ENCODE peak calls at places on chromosomes 1 and 21, in six cellular contexts. Z, T, G, N, W and M are unnamed samples.

GRCh38 chr1:44677201-44677520 is 2.6 kb downstream of the ARMH1 start:
- DNase-seq in Z (no peak), T (no peak), G (no peak), N (no peak), W (no peak), M (no peak)

GRCh38 chr1:9231648-9232332 is 2.8 kb upstream of the H6PD start:
- DNase-seq in Z (no peak), T (no peak), G (no peak), N (no peak), W (no peak), M (no peak)

GRCh38 chr1:158362501-158362900 is 8.8 kb downstream of the CD1E start:
- DNase-seq in Z (no peak), T (no peak), G (no peak), N (no peak), W (no peak), M (no peak)

GRCh38 chr1:52056937-52057231 is 789 bp downstream of the BTF3L4 start:
- DNase-seq in Z (no peak), T (no peak), G (no peak), N (no peak), W (no peak), M (no peak)

GRCh38 chr1:94335950-94336349 is 82.2 kb upstream of the ABCD3 start:
- DNase-seq in Z (peak), T (no peak), G (peak), N (no peak), W (no peak), M (peak)

GRCh38 chr1:30450818-30451233 is 272.6 kb downstream of the MATN1 start:
- DNase-seq in Z (no peak), T (no peak), G (no peak), N (no peak), W (no peak), M (no peak)

GRCh38 chr1:84297546-84298244 is 3.8 kb upstream of the SAMD13 start:
- DNase-seq in Z (no peak), T (no peak), G (no peak), N (no peak), W (no peak), M (no peak)

GRCh38 chr1:3922201-3922725 is 22.2 kb upstream of the C1orf174 start:
- DNase-seq in Z (no peak), T (no peak), G (no peak), N (no peak), W (no peak), M (peak)

GRCh38 chr1:67836769-67837168 is 3.5 kb upstream of the GNG12 start:
- DNase-seq in Z (no peak), T (no peak), G (peak), N (no peak), W (no peak), M (no peak)

GRCh38 chr1:202122639-202123335 is at the start of gene GPR37L1:
- DNase-seq in Z (no peak), T (peak), G (no peak), N (no peak), W (no peak), M (peak)

GRCh38 chr1:64955093-64956066 is 11.0 kb downstream of the JAK1 start:
- DNase-seq in Z (peak), T (no peak), G (peak), N (no peak), W (no peak), M (no peak)

GRCh38 chr1:232707142-232707541 is 77.2 kb upstream of the SIPA1L2 start:
- DNase-seq in Z (no peak), T (no peak), G (peak), N (no peak), W (no peak), M (no peak)

GRCh38 chr1:45840704-45841103 is 37.3 kb downstream of the MAST2 start:
- DNase-seq in Z (no peak), T (no peak), G (no peak), N (no peak), W (no peak), M (no peak)

GRCh38 chr1:217425528-217425927 is 205.4 kb downstream of the GPATCH2 start:
- DNase-seq in Z (no peak), T (no peak), G (no peak), N (no peak), W (no peak), M (no peak)

GRCh38 chr1:91803847-91804545 is 82.0 kb downstream of the TGFBR3 start:
- DNase-seq in Z (peak), T (no peak), G (no peak), N (peak), W (no peak), M (no peak)

GRCh38 chr21:35273331-35273730 is 224.2 kb upstream of the RUNX1 start:
- DNase-seq in Z (peak), T (no peak), G (peak), N (no peak), W (no peak), M (no peak)

GRCh38 chr1:30879126-30879786 is 29.3 kb downstream of the SDC3 start:
- DNase-seq in Z (no peak), T (no peak), G (no peak), N (no peak), W (no peak), M (no peak)

GRCh38 chr1:169049258-169049936 is 57.1 kb upstream of the ATP1B1 start:
- DNase-seq in Z (no peak), T (no peak), G (no peak), N (no peak), W (no peak), M (no peak)

GRCh38 chr21:14890141-14890540 is 174.7 kb downstream of the NRIP1 start:
- DNase-seq in Z (no peak), T (no peak), G (no peak), N (no peak), W (no peak), M (no peak)

GRCh38 chr1:214455971-214456867 is 95.2 kb downstream of the PTPN14 start:
- DNase-seq in Z (no peak), T (no peak), G (no peak), N (no peak), W (no peak), M (no peak)

GRCh38 chr1:243343970-243344749 is 88.3 kb downstream of the SDCCAG8 start:
- DNase-seq in Z (no peak), T (no peak), G (no peak), N (no peak), W (no peak), M (no peak)

GRCh38 chr1:20484526-20485462 is 1.2 kb downstream of the CAMK2N1 start:
- DNase-seq in Z (no peak), T (no peak), G (no peak), N (no peak), W (no peak), M (peak)

GRCh38 chr1:15543589-15544568 is 17.2 kb downstream of the DNAJC16 start:
- DNase-seq in Z (no peak), T (no peak), G (no peak), N (no peak), W (no peak), M (no peak)

GRCh38 chr1:28256197-28256827 is 3.0 kb upstream of the SESN2 start:
- DNase-seq in Z (no peak), T (no peak), G (no peak), N (no peak), W (no peak), M (no peak)

GRCh38 chr1:201418461-201418860 is 3.1 kb downstream of the TNNI1 start:
- DNase-seq in Z (no peak), T (no peak), G (no peak), N (no peak), W (no peak), M (no peak)

GRCh38 chr1:153842006-153842471 is 66.8 kb downstream of the SLC27A3 start:
- DNase-seq in Z (no peak), T (no peak), G (no peak), N (no peak), W (no peak), M (no peak)

GRCh38 chr1:219434285-219434950 is 178.5 kb downstream of the ZC3H11B start:
- DNase-seq in Z (no peak), T (no peak), G (no peak), N (no peak), W (no peak), M (no peak)

GRCh38 chr1:226603030-226603960 is 54.7 kb downstream of the STUM start:
- DNase-seq in Z (peak), T (no peak), G (peak), N (no peak), W (peak), M (no peak)

GRCh38 chr1:44412591-44412990 is 7.5 kb downstream of the RNF220 start:
- DNase-seq in Z (no peak), T (no peak), G (no peak), N (no peak), W (no peak), M (no peak)

GRCh38 chr1:86159800-86160199 is 3.2 kb upstream of the COL24A1 start:
- DNase-seq in Z (no peak), T (no peak), G (no peak), N (no peak), W (no peak), M (no peak)

GRCh38 chr1:46797696-46798470 is 963 bp upstream of the CYP4B1 start:
- DNase-seq in Z (no peak), T (no peak), G (no peak), N (no peak), W (no peak), M (no peak)

GRCh38 chr21:33543505-33544129 is 779 bp downstream of the SON start:
- DNase-seq in Z (peak), T (no peak), G (peak), N (no peak), W (peak), M (peak)

GRCh38 chr1:27650527-27651175 is 15.7 kb upstream of the FGR start:
- DNase-seq in Z (no peak), T (no peak), G (no peak), N (no peak), W (no peak), M (no peak)

GRCh38 chr1:156284112-156284511 is at the start of gene TMEM79:
- DNase-seq in Z (peak), T (no peak), G (peak), N (no peak), W (no peak), M (no peak)

GRCh38 chr1:156282479-156283222 is at the start of gene SMG5:
- DNase-seq in Z (peak), T (peak), G (peak), N (peak), W (peak), M (peak)

GRCh38 chr1:156282143-156282478 is 514 bp downstream of the SMG5 start:
- DNase-seq in Z (no peak), T (no peak), G (peak), N (no peak), W (no peak), M (no peak)

GRCh38 chr1:156279837-156280236 is 2.8 kb downstream of the SMG5 start:
- DNase-seq in Z (no peak), T (no peak), G (no peak), N (no peak), W (no peak), M (no peak)

DNA sequence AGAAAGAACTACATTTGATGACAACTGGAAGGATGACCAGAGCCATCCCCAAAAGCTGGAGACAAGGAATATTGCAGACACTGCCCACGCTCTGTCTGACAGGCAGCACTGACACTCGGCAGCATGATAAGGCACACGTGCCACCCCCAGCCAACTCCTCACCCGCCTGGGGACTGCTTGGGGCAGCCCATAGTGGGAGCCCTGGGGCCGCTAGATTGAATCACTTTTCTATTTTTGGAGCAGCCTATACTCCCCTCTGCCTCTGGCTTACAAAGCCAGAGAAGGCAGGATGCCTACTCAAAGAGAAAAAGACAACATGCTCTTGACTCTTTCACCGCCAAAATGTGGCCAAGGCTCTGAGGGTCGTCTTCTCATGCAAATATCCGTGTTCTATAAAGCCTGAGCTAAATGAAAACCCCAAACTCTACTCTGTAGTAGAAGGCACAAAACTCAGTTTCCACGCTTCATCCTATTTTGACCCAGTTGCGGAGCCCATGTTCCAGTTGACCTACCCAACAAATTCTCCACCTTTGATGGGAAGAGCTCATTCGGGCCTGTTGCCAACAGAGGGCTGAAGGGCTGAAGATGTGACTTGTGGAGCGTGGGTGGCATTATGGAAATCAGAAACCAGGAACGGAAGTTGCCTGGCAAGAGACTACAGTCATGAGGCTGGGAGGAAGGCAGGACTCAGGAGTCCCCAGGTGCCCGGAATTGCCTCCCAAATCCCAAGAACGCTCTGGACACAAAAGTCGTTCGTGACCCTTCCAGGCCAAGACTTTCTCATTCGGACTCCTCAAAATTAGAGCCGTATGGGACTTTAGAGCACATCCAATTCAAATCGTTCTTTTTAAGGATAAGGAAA is 1.1 kb downstream of the SMG5 start:
- DNase-seq in Z (no peak), T (no peak), G (no peak), N (peak), W (no peak), M (peak)
- TF ChIP-seq POLR2AphosphoS5 in Z (no peak), T (no peak), G (no peak), N (peak), W (no peak), M (no peak)

GRCh38 chr1:167221126-167221803 is 579 bp downstream of the POU2F1 start:
- DNase-seq in Z (no peak), T (no peak), G (peak), N (no peak), W (no peak), M (peak)

GRCh38 chr1:167221804-167222610 is 1.3 kb downstream of the POU2F1 start:
- DNase-seq in Z (peak), T (no peak), G (peak), N (peak), W (peak), M (peak)

GRCh38 chr1:167220537-167221125 is at the start of gene POU2F1:
- DNase-seq in Z (peak), T (peak), G (peak), N (peak), W (peak), M (peak)

GRCh38 chr1:167219194-167219593 is 1.5 kb upstream of the POU2F1 start:
- DNase-seq in Z (no peak), T (no peak), G (no peak), N (no peak), W (no peak), M (no peak)

DNA sequence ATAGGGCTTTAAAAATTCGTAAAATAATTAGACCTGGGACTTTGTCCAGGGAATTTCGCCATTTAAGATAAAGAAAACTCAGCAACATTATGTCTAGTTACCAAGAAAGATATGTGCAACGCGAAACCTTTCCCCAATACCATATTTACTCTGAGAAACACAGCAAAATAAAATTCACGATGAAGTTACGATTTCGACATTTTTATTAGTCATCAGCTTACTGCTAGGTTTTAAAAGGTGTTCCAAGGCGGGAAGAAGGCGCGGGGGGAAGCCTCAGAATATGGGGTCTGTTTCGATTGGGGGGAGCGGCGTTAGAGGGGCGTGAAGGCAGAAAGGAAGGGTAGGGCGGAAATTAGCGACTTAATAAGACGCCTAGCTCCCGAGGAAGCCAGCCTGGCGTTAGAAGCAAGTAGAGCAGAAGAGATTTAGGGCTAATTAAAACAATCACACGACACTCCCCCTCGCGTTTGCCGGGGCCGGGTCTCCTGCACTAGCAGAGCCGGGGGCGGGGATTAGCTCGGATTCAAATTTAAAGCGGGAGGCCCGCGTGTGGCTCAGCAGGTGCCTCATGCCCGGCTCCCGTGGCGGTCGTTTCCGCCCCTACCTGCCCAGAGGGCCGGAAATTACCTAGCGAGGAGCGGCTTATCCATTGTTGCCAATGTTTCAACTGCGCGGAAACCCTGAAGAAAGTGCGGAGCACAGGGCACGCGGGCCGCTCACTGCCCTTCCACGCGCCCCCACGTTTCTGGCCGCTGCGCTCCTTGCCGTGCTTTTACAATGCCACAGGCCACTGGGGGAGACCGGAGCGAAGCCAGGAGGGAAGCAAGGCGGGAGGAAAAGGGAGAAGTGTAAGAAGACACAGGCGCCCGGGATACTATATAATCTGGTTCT is 795 bp upstream of the POU2F1 start:
- DNase-seq in Z (peak), T (peak), G (peak), N (peak), W (peak), M (peak)
- TF ChIP-seq POLR2AphosphoS5 in Z (peak), T (peak), G (no peak), N (no peak), W (peak), M (no peak)

GRCh38 chr1:161185282-161185682 is 8.0 kb upstream of the B4GALT3 start:
- DNase-seq in Z (peak), T (no peak), G (no peak), N (peak), W (no peak), M (no peak)
- TF ChIP-seq POLR2AphosphoS5 in Z (peak), T (no peak), G (peak), N (no peak), W (no peak), M (peak)

DNA sequence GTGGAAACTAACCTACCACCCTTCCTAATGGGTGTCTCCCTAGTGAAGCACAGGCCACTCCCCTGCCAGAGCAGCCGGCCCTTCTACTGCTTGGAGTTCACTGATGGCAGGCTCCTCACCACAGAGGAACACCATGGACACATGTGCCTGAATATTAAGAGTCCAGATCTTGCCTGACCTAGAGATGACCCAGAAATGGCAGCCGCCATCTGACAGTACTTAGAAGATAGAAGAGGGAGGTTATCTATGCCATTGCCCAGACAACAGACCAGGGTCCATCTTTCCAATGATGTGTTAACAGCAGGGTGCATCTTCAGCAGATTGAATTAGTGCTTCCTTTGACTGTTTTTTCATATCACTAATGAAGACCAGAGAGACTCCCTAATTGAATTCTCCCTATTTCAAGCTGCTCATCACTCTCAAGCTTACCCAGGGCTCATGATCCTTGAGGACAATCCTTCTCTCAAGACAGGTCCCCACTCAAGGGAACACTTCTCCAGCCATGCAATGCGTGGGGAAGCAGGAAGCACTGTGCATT is 59.8 kb downstream of the PLEKHA6 start:
- DNase-seq in Z (no peak), T (no peak), G (no peak), N (no peak), W (no peak), M (no peak)
- TF ChIP-seq POLR2AphosphoS5 in Z (no peak), T (no peak), G (no peak), N (no peak), W (no peak), M (no peak)

GRCh38 chr1:114466334-114467014 is 44.5 kb downstream of the TRIM33 start:
- DNase-seq in Z (no peak), T (no peak), G (no peak), N (no peak), W (no peak), M (no peak)

GRCh38 chr1:114467491-114467890 is 43.5 kb downstream of the TRIM33 start:
- DNase-seq in Z (no peak), T (no peak), G (no peak), N (no peak), W (no peak), M (no peak)

GRCh38 chr1:114470681-114471080 is 40.3 kb downstream of the TRIM33 start:
- DNase-seq in Z (no peak), T (no peak), G (no peak), N (no peak), W (no peak), M (no peak)

GRCh38 chr1:114468710-114469468 is 42.1 kb downstream of the TRIM33 start:
- DNase-seq in Z (no peak), T (no peak), G (no peak), N (no peak), W (no peak), M (no peak)

GRCh38 chr1:114468047-114468446 is 43.0 kb downstream of the TRIM33 start:
- DNase-seq in Z (no peak), T (no peak), G (no peak), N (no peak), W (no peak), M (no peak)
- TF ChIP-seq POLR2AphosphoS5 in Z (no peak), T (no peak), G (no peak), N (no peak), W (no peak), M (no peak)

DNA sequence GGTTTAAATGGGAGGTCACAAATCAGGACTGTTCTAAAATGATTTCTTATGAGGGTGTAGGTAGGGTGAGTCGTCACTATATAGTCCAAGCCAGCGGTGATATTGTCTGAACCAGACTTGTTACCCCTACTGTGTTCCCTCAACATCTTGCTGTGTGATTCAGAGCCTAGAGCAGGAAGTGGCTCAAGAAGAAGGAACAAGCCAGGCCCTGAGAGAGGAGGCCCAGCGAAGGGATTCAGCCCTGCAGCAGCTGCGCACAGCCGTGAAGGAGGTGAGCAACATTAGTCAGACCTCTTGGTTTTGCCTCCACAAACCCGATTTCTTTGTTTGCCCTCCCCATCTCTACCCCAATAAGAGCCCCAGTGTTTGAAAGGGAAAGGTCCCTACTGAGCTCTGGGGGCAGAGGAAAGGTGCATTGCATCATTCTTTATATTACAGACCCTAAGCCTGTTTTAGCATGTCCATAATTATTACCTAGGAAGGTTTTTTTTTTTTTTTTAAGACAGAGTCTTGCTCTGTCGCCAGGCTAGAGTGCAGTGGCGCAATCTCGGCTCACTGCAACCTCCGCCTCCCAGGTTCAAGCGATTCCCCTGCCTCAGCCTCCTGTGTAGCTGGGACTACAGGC is 5.0 kb upstream of the SH3BGRL3 start:
- DNase-seq in Z (peak), T (no peak), G (no peak), N (no peak), W (no peak), M (peak)
- TF ChIP-seq POLR2AphosphoS5 in Z (no peak), T (no peak), G (no peak), N (no peak), W (no peak), M (no peak)

GRCh38 chr1:100400332-100400933 is 48.1 kb downstream of the CDC14A start:
- DNase-seq in Z (peak), T (peak), G (peak), N (no peak), W (no peak), M (no peak)
- TF ChIP-seq POLR2AphosphoS5 in Z (no peak), T (no peak), G (peak), N (no peak), W (no peak), M (no peak)